ENCODE peak calls at places on chromosomes 6 and 20, in six cellular contexts. D is CD8-positive, alpha-beta T cell; E is lung; L is IMR-90; T is right cardiac atrium; J is H9. H is an unnamed sample.

GRCh38 chr6:128528241-128528640 is 7.8 kb upstream of the PTPRK start:
- DNase-seq in J (no peak), L (no peak), T (no peak), E (no peak), D (no peak), H (no peak)

GRCh38 chr6:99349620-99350141 is at the start of gene FAXC:
- DNase-seq in E (peak; percentile 60), L (peak; percentile 14), D (no peak), J (peak; percentile 71), T (peak; percentile 46), H (peak; percentile 47)

GRCh38 chr6:37741757-37742400 is 44.2 kb upstream of the MDGA1 start:
- DNase-seq in J (peak; percentile 56), E (no peak), D (no peak), L (no peak), T (peak; percentile 58), H (peak; percentile 41)

GRCh38 chr6:33633462-33634158 is 12.5 kb downstream of the ITPR3 start:
- DNase-seq in E (peak; percentile 59), D (peak; percentile 55), T (peak; percentile 93), L (peak; percentile 27), J (peak; percentile 65), H (peak; percentile 82)

GRCh38 chr6:48325701-48326100 is 214.7 kb upstream of the PTCHD4 start:
- DNase-seq in J (no peak), E (no peak), D (no peak), T (no peak), L (peak; percentile 50), H (no peak)

GRCh38 chr6:170583736-170584180 is 679 bp downstream of the PDCD2 start:
- DNase-seq in J (no peak), L (peak; percentile 1), T (no peak), E (no peak), D (no peak), H (no peak)

GRCh38 chr6:51511081-51511480 is 576.3 kb downstream of the PKHD1 start:
- DNase-seq in T (no peak), J (no peak), D (no peak), E (no peak), L (no peak), H (no peak)

GRCh38 chr6:31888281-31889258 is 8.9 kb downstream of the EHMT2 start:
- DNase-seq in E (no peak), J (peak; percentile 52), D (peak; percentile 69), T (peak; percentile 78), L (no peak), H (no peak)

GRCh38 chr6:98904096-98904495 is 43.6 kb downstream of the FBXL4 start:
- DNase-seq in J (no peak), D (no peak), E (no peak), L (peak; percentile 15), T (no peak), H (no peak)

GRCh38 chr20:38255389-38255788 is 5.1 kb downstream of the KIAA1755 start:
- DNase-seq in T (no peak), L (peak; percentile 59), D (no peak), J (no peak), E (no peak), H (no peak)

DNA sequence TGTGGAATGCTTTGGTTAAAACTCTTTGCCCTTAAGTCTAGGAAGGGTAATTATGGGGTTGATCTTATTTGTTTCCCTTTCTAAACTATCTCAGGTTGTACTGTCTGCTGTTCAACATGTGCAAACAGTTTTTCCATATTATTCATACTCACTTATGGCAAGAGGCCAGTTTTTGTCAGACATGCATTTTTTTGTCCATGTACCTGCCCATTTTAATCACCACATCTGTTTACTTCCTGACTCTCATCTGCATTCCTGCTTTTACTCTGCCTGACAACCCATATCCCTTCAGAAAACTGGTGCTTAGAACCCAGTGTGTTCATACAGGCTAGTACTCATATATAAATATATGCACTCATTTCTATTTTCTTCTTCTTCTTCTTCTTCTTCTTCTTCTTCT is 80.3 kb downstream of the LPA start:
- DNase-seq in E (no peak), L (no peak), D (no peak), T (no peak), J (no peak), H (no peak)
- H3K9me3 ChIP-seq in E (peaks cover 5% of the 10 kb centered on the region), L (peaks cover 11% of the 10 kb centered on the region), D (no peaks in the 10 kb centered on the region), T (no peaks in the 10 kb centered on the region), J (no peaks in the 10 kb centered on the region), H (no peaks in the 10 kb centered on the region)

DNA sequence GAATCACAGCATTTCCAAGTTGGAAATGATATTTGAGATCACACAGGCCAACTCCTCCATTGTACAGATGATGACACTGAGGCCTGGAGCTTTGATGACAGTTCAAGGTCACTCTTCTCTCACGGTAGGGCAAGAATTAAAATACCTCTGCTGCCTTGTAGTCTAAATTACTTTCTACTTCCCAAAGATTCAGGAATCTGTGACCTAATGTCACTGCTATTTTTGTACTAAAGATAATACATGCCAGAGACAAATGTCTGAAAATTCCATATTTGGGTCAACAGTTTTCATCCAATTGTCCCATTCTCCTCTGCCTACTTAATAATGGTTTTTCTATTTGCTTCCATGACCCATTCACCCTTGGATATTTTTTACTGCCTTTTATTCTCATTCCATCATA is 160.0 kb downstream of the SOD2 start:
- DNase-seq in L (no peak), J (no peak), E (no peak), D (no peak), T (no peak), H (no peak)
- H3K9me3 ChIP-seq in L (no peaks in the 10 kb centered on the region), J (no peaks in the 10 kb centered on the region), E (no peaks in the 10 kb centered on the region), D (no peaks in the 10 kb centered on the region), T (no peaks in the 10 kb centered on the region), H (no peaks in the 10 kb centered on the region)

DNA sequence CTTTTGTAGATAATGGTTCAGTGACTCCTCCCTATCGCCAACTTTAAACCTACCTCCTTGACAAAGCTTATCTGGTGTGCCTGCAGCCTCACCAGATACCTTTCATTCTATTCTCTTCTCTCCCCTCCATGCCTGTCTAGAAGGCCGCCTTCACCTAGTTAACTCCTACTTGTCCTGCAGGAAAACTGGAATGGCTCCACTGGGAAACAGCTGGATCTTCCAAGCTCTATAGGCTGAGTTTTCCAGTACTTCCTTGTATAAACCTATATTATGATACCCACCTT is 6.2 kb downstream of the PRKN start:
- DNase-seq in D (no peak), J (no peak), E (no peak), T (no peak), L (no peak), H (no peak)
- H3K9me3 ChIP-seq in D (no peaks in the 10 kb centered on the region), J (no peaks in the 10 kb centered on the region), E (no peaks in the 10 kb centered on the region), T (no peaks in the 10 kb centered on the region), L (no peaks in the 10 kb centered on the region), H (no peaks in the 10 kb centered on the region)

DNA sequence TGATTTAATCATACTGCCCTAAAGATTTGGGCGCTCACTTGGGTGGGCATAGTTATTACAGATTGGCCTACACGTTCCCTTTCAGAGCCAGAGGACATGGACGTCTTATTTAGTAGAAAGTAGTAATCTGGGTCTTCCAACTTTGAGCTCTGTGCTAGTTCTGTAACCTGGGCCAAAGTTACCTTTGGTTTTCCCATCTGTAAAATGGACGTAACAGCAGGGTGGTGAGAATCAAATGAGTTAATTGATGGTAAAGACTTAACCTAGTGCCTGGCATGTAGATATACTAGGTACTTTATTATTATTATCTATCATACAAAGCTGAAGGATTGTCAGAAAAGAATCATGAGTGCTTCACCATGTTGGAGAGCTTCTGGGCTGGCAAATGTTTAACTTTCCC is 74.8 kb downstream of the CDYL start:
- DNase-seq in L (no peak), E (no peak), J (no peak), T (no peak), D (no peak), H (no peak)
- H3K9me3 ChIP-seq in L (no peaks in the 10 kb centered on the region), E (no peaks in the 10 kb centered on the region), J (no peaks in the 10 kb centered on the region), T (no peaks in the 10 kb centered on the region), D (no peaks in the 10 kb centered on the region), H (no peaks in the 10 kb centered on the region)

GRCh38 chr6:168717491-168717890 is 276.5 kb downstream of the SMOC2 start:
- DNase-seq in J (no peak), L (no peak), D (no peak), E (no peak), T (no peak), H (no peak)
- H3K9me3 ChIP-seq in J (peaks cover 38% of the 10 kb centered on the region), L (peaks cover 44% of the 10 kb centered on the region), D (no peaks in the 10 kb centered on the region), E (peaks cover 15% of the 10 kb centered on the region), T (no peaks in the 10 kb centered on the region), H (no peaks in the 10 kb centered on the region)

GRCh38 chr6:168363302-168363701 is 43.7 kb upstream of the DACT2 start:
- DNase-seq in E (no peak), L (no peak), J (no peak), T (no peak), D (no peak), H (no peak)
- H3K9me3 ChIP-seq in E (peaks cover 3% of the 10 kb centered on the region), L (peaks cover 30% of the 10 kb centered on the region), J (no peaks in the 10 kb centered on the region), T (no peaks in the 10 kb centered on the region), D (no peaks in the 10 kb centered on the region), H (no peaks in the 10 kb centered on the region)

GRCh38 chr6:142679907-142680306 is 265.1 kb downstream of the HIVEP2 start:
- DNase-seq in D (no peak), E (no peak), L (no peak), J (no peak), T (no peak), H (no peak)
- H3K9me3 ChIP-seq in D (no peaks in the 10 kb centered on the region), E (no peaks in the 10 kb centered on the region), L (no peaks in the 10 kb centered on the region), J (no peaks in the 10 kb centered on the region), T (no peaks in the 10 kb centered on the region), H (no peaks in the 10 kb centered on the region)

DNA sequence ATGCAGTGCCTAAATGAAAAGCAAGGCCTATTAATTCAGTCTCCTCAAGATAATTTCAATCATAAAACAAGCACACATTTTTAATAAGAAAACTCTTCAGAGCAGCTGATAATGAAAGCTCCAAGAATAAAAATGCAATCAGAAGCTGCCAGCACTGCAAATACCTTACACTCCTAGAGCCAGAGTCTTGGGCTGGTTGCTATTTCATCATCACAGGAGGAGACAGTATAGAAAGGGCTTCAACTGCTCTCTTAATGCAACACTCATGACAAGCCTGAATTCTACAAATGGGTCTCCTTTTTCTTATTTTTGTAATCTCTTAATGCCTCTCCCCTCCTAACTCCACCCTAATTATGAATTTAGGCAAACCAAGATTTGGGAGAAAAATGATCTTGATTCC is 11.2 kb upstream of the MC3R start:
- DNase-seq in L (no peak), J (no peak), T (no peak), D (no peak), E (no peak), H (no peak)
- H3K9me3 ChIP-seq in L (peaks cover 15% of the 10 kb centered on the region), J (peaks cover 78% of the 10 kb centered on the region), T (peaks cover 7% of the 10 kb centered on the region), D (peaks cover 10% of the 10 kb centered on the region), E (peaks cover 11% of the 10 kb centered on the region), H (peaks cover 21% of the 10 kb centered on the region)